ENCODE peak calls at places on chromosomes 5 and 9, in seven cellular contexts. P, N, S, G, C, X and I are unnamed samples.

GRCh38 chr5:39076757-39077475 is 2.7 kb upstream of the RICTOR start:
- DNase-seq in N (no peak), X (peak; percentile 58), G (peak; percentile 33), C (peak; percentile 89), S (no peak), P (no peak), I (peak; percentile 58)

GRCh38 chr5:171750316-171750788 is 35.3 kb upstream of the SMIM23 start:
- DNase-seq in X (peak; percentile 9), S (peak; percentile 4), C (peak; percentile 71), P (no peak), G (no peak), N (no peak), I (no peak)

GRCh38 chr5:37435261-37435660 is 56.1 kb downstream of the WDR70 start:
- DNase-seq in P (no peak), S (no peak), X (no peak), C (peak; percentile 27), G (no peak), N (no peak), I (no peak)

GRCh38 chr5:170522211-170523128 is 18.6 kb downstream of the KCNIP1 start:
- DNase-seq in N (no peak), G (no peak), X (peak; percentile 97), C (peak; percentile 96), P (peak; percentile 86), S (no peak), I (peak; percentile 59)

GRCh38 chr5:1792842-1793266 is 6.8 kb downstream of the MRPL36 start:
- DNase-seq in S (no peak), C (peak; percentile 96), G (peak; percentile 86), X (no peak), N (no peak), P (peak; percentile 97), I (no peak)

GRCh38 chr9:75109210-75109839 is 21.0 kb downstream of the OSTF1 start:
- DNase-seq in P (peak; percentile 9), S (no peak), X (no peak), N (no peak), C (no peak), G (no peak), I (no peak)

GRCh38 chr9:129482521-129483466 is 138.1 kb downstream of the C9orf50 start:
- DNase-seq in C (peak; percentile 95), S (peak; percentile 35), X (peak; percentile 87), N (peak; percentile 96), G (no peak), P (peak; percentile 90), I (no peak)

GRCh38 chr5:67050635-67051034 is 146.0 kb downstream of the CD180 start:
- DNase-seq in S (no peak), X (no peak), N (no peak), P (no peak), C (no peak), G (no peak), I (no peak)